ENCODE peak calls at places on chromosomes 11 and 22, in five cellular contexts. V is NCI-H1105; Q is EL; C is activated CD4-positive, alpha-beta T cell treated with anti-CD3 and anti-CD28 coated beads, Interleukin-2, amount 50 U/mL, for 1 hour; B is naive thymus-derived CD4-positive, alpha-beta T cell. U is an unnamed sample.

GRCh38 chr11:1310772-1311468 is 1.5 kb upstream of the TOLLIP start:
- DNase-seq in V (no peak), Q (no peak), C (peak; percentile 55), B (peak; percentile 39), U (no peak)

GRCh38 chr11:93166867-93167266 is 30.9 kb downstream of the SLC36A4 start:
- DNase-seq in V (no peak), Q (no peak), C (no peak), B (no peak), U (no peak)

GRCh38 chr11:95154514-95154913 is 64.9 kb downstream of the ENDOD1 start:
- DNase-seq in V (peak; percentile 55), Q (no peak), C (peak; percentile 62), B (peak; percentile 68), U (peak; percentile 45)

GRCh38 chr11:624705-625635 is at the start of gene CDHR5:
- DNase-seq in V (no peak), Q (no peak), C (no peak), B (no peak), U (peak; percentile 28)

GRCh38 chr11:117979481-117980211 is 6.5 kb upstream of the IL10RA start:
- DNase-seq in V (no peak), Q (no peak), C (no peak), B (no peak), U (no peak)

GRCh38 chr22:48937032-48937639 is 890.5 kb downstream of the BRD1 start:
- DNase-seq in V (no peak), Q (no peak), C (no peak), B (no peak), U (no peak)

GRCh38 chr11:127247261-127247660 is 246.7 kb upstream of the KIRREL3 start:
- DNase-seq in V (no peak), Q (no peak), C (no peak), B (no peak), U (no peak)

GRCh38 chr11:72602250-72602904 is 71.8 kb downstream of the PDE2A start:
- DNase-seq in V (no peak), Q (no peak), C (no peak), B (no peak), U (no peak)

GRCh38 chr22:41943661-41944209 is 3.2 kb downstream of the CENPM start:
- DNase-seq in V (no peak), Q (no peak), C (no peak), B (no peak), U (no peak)

GRCh38 chr22:20221421-20222340 is 46.4 kb downstream of the RTN4R start:
- DNase-seq in V (no peak), Q (no peak), C (no peak), B (no peak), U (no peak)

GRCh38 chr11:45652781-45653180 is 12.6 kb downstream of the CHST1 start:
- DNase-seq in V (no peak), Q (peak; percentile 40), C (no peak), B (no peak), U (peak; percentile 33)

GRCh38 chr11:126989942-126990715 is 10.4 kb downstream of the KIRREL3 start:
- DNase-seq in V (peak; percentile 83), Q (peak; percentile 84), C (peak; percentile 41), B (peak; percentile 2), U (peak; percentile 79)

GRCh38 chr22:19710020-19710768 is 4.1 kb upstream of the SEPTIN5 start:
- DNase-seq in V (no peak), Q (no peak), C (no peak), B (no peak), U (no peak)

GRCh38 chr22:30802202-30803166 is 107.8 kb downstream of the OSBP2 start:
- DNase-seq in V (peak; percentile 26), Q (peak; percentile 93), C (peak; percentile 54), B (peak; percentile 65), U (peak; percentile 86)

GRCh38 chr22:16959345-16959930 is 48.6 kb downstream of the GAB4 start:
- DNase-seq in V (no peak), Q (no peak), C (no peak), B (no peak), U (no peak)

GRCh38 chr11:45930031-45930794 is 7.8 kb downstream of the LARGE2 start:
- DNase-seq in V (peak; percentile 87), Q (no peak), C (peak; percentile 18), B (peak; percentile 17), U (no peak)

GRCh38 chr22:24146190-24146616 is 35.1 kb upstream of the SUSD2 start:
- DNase-seq in V (no peak), Q (peak; percentile 51), C (no peak), B (peak; percentile 43), U (peak; percentile 68)

GRCh38 chr22:47285981-47286380 is 523.5 kb downstream of the TBC1D22A start:
- DNase-seq in V (no peak), Q (no peak), C (no peak), B (no peak), U (no peak)

GRCh38 chr11:83574516-83574915 is 288.3 kb upstream of the CCDC90B start:
- DNase-seq in V (no peak), Q (peak; percentile 37), C (no peak), B (no peak), U (peak; percentile 5)

GRCh38 chr11:34395916-34396555 is 38.2 kb upstream of the ABTB2 start:
- DNase-seq in V (no peak), Q (peak; percentile 74), C (no peak), B (no peak), U (peak; percentile 91)

U was measured in M059J.